ENCODE peak calls at places on chromosomes 2 and 18, in seven cellular contexts. One of them, this sample, is unnamed.

GRCh38 chr2:57549642-57550102 is 496.9 kb upstream of the VRK2 start:
- DNase-seq in AML-193: peak
- DNase-seq in cardiac muscle cell: no peak
- DNase-seq in cardiac septum: no peak
- DNase-seq in ureter: no peak
- DNase-seq in RWPE1: no peak
- DNase-seq in naive thymus-derived CD8-positive, alpha-beta T cell: no peak
- DNase-seq in this sample: peak

GRCh38 chr2:119481501-119482455 is 42.5 kb downstream of the SCTR start:
- DNase-seq in ureter: no peak
- DNase-seq in naive thymus-derived CD8-positive, alpha-beta T cell: no peak
- DNase-seq in cardiac septum: no peak
- DNase-seq in AML-193: no peak
- DNase-seq in cardiac muscle cell: no peak
- DNase-seq in RWPE1: no peak
- DNase-seq in this sample: no peak

GRCh38 chr2:104321800-104322164 is 532.1 kb upstream of the POU3F3 start:
- DNase-seq in cardiac septum: no peak
- DNase-seq in ureter: no peak
- DNase-seq in AML-193: no peak
- DNase-seq in cardiac muscle cell: no peak
- DNase-seq in naive thymus-derived CD8-positive, alpha-beta T cell: no peak
- DNase-seq in RWPE1: no peak
- DNase-seq in this sample: no peak

GRCh38 chr18:27996792-27997191 is 180.1 kb downstream of the CDH2 start:
- DNase-seq in ureter: no peak
- DNase-seq in AML-193: no peak
- DNase-seq in cardiac septum: no peak
- DNase-seq in naive thymus-derived CD8-positive, alpha-beta T cell: no peak
- DNase-seq in RWPE1: peak
- DNase-seq in cardiac muscle cell: peak
- DNase-seq in this sample: no peak

GRCh38 chr2:114442545-114442944 is at the start of gene DPP10:
- DNase-seq in ureter: no peak
- DNase-seq in cardiac muscle cell: peak
- DNase-seq in cardiac septum: no peak
- DNase-seq in RWPE1: peak
- DNase-seq in naive thymus-derived CD8-positive, alpha-beta T cell: no peak
- DNase-seq in AML-193: no peak
- DNase-seq in this sample: peak

GRCh38 chr18:9965711-9966624 is 52.2 kb downstream of the VAPA start:
- DNase-seq in cardiac septum: no peak
- DNase-seq in cardiac muscle cell: peak
- DNase-seq in ureter: no peak
- DNase-seq in naive thymus-derived CD8-positive, alpha-beta T cell: no peak
- DNase-seq in RWPE1: no peak
- DNase-seq in AML-193: no peak
- DNase-seq in this sample: no peak

GRCh38 chr2:171995586-171995985 is 4.2 kb upstream of the METAP1D start:
- DNase-seq in naive thymus-derived CD8-positive, alpha-beta T cell: no peak
- DNase-seq in cardiac muscle cell: no peak
- DNase-seq in AML-193: no peak
- DNase-seq in cardiac septum: no peak
- DNase-seq in RWPE1: no peak
- DNase-seq in ureter: no peak
- DNase-seq in this sample: no peak

GRCh38 chr2:158893057-158893456 is 75.4 kb upstream of the TANC1 start:
- DNase-seq in naive thymus-derived CD8-positive, alpha-beta T cell: no peak
- DNase-seq in cardiac muscle cell: peak
- DNase-seq in RWPE1: peak
- DNase-seq in AML-193: no peak
- DNase-seq in ureter: peak
- DNase-seq in cardiac septum: no peak
- DNase-seq in this sample: no peak

GRCh38 chr18:8754995-8755955 is 49.9 kb downstream of the MTCL1 start:
- DNase-seq in AML-193: no peak
- DNase-seq in ureter: no peak
- DNase-seq in RWPE1: no peak
- DNase-seq in naive thymus-derived CD8-positive, alpha-beta T cell: peak
- DNase-seq in cardiac septum: no peak
- DNase-seq in cardiac muscle cell: peak
- DNase-seq in this sample: no peak

GRCh38 chr2:238777369-238778067 is 70.4 kb upstream of the TWIST2 start:
- DNase-seq in cardiac muscle cell: no peak
- DNase-seq in ureter: no peak
- DNase-seq in AML-193: peak
- DNase-seq in RWPE1: no peak
- DNase-seq in cardiac septum: no peak
- DNase-seq in naive thymus-derived CD8-positive, alpha-beta T cell: no peak
- DNase-seq in this sample: no peak

GRCh38 chr2:102336502-102336945 is 19.1 kb upstream of the IL18R1 start:
- DNase-seq in ureter: no peak
- DNase-seq in AML-193: no peak
- DNase-seq in RWPE1: peak
- DNase-seq in naive thymus-derived CD8-positive, alpha-beta T cell: no peak
- DNase-seq in cardiac septum: no peak
- DNase-seq in cardiac muscle cell: peak
- DNase-seq in this sample: no peak

GRCh38 chr2:69961496-69961895 is at the start of gene ASPRV1:
- DNase-seq in naive thymus-derived CD8-positive, alpha-beta T cell: no peak
- DNase-seq in cardiac septum: peak
- DNase-seq in cardiac muscle cell: no peak
- DNase-seq in AML-193: no peak
- DNase-seq in ureter: no peak
- DNase-seq in RWPE1: no peak
- DNase-seq in this sample: no peak

This sample was measured in Caco-2.